ENCODE peak calls at places on chromosomes 3 and 15, in seven cellular contexts. Y is cardiac muscle cell, R is bronchial epithelial cell, N is keratinocyte, J is suprapubic skin, O is mammary epithelial cell, F is tibial artery. S is an unnamed sample. For H3K27me3, the result is how much of the 10 kb centered on the place peaks cover.

GRCh38 chr15:97995192-97995591 is 34.7 kb downstream of the ARRDC4 start:
- DNase-seq in Y (no peak), R (peak), O (peak), F (no peak), N (no peak), J (no peak), S (no peak)

GRCh38 chr3:41148446-41148845 is 50.9 kb upstream of the CTNNB1 start:
- DNase-seq in N (no peak), F (no peak), J (no peak), Y (no peak), O (peak), R (no peak), S (peak)

GRCh38 chr3:119937229-119937628 is 155.3 kb downstream of the NR1I2 start:
- DNase-seq in Y (no peak), J (no peak), R (no peak), F (no peak), O (peak), N (no peak), S (no peak)

GRCh38 chr15:33834892-33835730 is 133.2 kb upstream of the CHRM5 start:
- DNase-seq in F (no peak), O (no peak), N (no peak), R (no peak), J (no peak), Y (no peak), S (no peak)

GRCh38 chr3:9861201-9861600 is 17.4 kb upstream of the RPUSD3 start:
- DNase-seq in R (no peak), N (no peak), O (no peak), F (no peak), J (no peak), Y (peak), S (no peak)

GRCh38 chr15:58562135-58562534 is 130.3 kb downstream of the LIPC start:
- DNase-seq in J (no peak), Y (no peak), F (no peak), R (no peak), O (no peak), N (no peak), S (no peak)

GRCh38 chr3:46406786-46407611 is at the start of the genes CCR5AS and CCRL2:
- DNase-seq in J (no peak), Y (peak), R (peak), O (no peak), F (peak), N (no peak), S (no peak)

GRCh38 chr3:193078996-193079731 is 161.5 kb upstream of the MB21D2 start:
- DNase-seq in O (no peak), Y (no peak), R (no peak), F (no peak), J (no peak), N (no peak), S (no peak)

GRCh38 chr3:34046154-34046553 is 247.7 kb downstream of the PDCD6IP start:
- DNase-seq in N (no peak), O (no peak), J (no peak), Y (no peak), F (no peak), R (no peak), S (no peak)

GRCh38 chr3:18119866-18120265 is 305.3 kb downstream of the SATB1 start:
- DNase-seq in J (no peak), R (no peak), N (no peak), Y (no peak), F (no peak), O (no peak), S (no peak)

GRCh38 chr3:161215186-161215585 is 5.9 kb upstream of the NMD3 start:
- DNase-seq in J (no peak), R (no peak), Y (no peak), N (no peak), O (no peak), F (no peak), S (no peak)

GRCh38 chr3:181921220-181921619 is 209.5 kb downstream of the SOX2 start:
- DNase-seq in R (no peak), Y (no peak), F (no peak), N (no peak), O (no peak), J (no peak), S (no peak)

GRCh38 chr3:170485696-170486095 is 67.0 kb downstream of the CLDN11 start:
- DNase-seq in F (no peak), O (no peak), J (no peak), Y (no peak), N (no peak), R (no peak), S (no peak)

GRCh38 chr3:63948995-63949394 is 36.8 kb upstream of the SCAANT1 start:
- DNase-seq in J (no peak), N (no peak), Y (no peak), R (peak), F (no peak), O (no peak), S (no peak)

DNA sequence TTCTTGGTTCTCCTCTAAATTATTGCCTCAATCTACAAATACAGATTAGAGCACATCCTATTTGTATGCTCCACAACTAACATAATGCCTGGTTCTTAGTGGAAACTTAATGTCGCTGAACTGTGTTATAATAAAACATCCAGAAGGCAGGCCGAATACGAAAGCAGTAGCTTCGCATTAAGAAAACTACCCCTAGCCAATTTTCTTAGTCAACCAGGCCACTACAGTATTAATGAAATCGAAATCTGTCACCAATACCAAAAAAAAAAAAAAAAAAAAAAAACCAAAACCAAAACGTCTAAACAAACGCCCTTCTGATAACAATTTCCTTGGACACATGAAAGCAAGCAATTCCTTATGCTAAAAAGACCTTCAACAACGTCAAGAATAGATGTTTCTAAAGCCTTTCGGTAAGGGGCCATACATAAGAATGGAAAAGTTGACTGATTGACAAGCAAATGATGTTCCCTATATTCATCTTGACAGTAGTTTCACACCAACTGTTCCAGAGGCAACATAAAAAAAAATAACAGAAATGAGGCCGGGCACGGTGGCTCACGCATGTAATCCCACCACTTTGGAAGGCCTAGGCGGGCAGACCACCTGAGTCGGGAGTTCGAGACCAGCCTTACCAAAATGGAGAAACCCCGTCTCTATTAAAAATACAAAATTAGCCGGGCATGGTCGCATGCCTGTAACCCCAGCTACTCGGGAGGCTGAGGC is 1.3 kb downstream of the DENND6A start:
- DNase-seq in F (no peak), J (no peak), N (no peak), O (peak), R (peak), Y (no peak), S (no peak)
- H3K4me3 ChIP-seq in F (peak), J (peak), N (peak), O (peak), R (peak), Y (peak), S (peak)

DNA sequence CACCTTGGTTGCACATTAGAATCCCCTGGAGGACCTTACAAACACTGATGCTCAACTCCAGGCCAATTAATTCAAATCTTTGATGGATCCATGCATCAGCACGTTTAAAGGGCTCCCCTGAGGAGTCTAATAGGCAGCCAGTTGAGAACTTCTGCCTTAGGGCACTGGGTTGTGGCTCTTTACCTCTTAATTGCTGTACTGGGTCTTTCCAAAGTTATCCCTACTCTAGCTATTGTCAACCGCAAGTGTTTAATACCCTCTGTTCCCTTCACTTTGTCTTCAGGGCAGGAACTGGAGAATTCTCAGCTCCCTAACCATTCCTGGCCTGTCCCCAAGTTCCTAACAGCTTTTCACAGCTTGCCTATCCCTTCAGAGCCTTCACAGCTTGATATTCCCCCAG is 15.1 kb upstream of the FAM174B start:
- DNase-seq in Y (no peak), N (no peak), O (no peak), R (no peak), J (no peak), F (no peak), S (no peak)
- H3K27me3 ChIP-seq in Y (under half), N (under half), O (under half), R (under half), J (under half), F (under half), S (under half)

DNA sequence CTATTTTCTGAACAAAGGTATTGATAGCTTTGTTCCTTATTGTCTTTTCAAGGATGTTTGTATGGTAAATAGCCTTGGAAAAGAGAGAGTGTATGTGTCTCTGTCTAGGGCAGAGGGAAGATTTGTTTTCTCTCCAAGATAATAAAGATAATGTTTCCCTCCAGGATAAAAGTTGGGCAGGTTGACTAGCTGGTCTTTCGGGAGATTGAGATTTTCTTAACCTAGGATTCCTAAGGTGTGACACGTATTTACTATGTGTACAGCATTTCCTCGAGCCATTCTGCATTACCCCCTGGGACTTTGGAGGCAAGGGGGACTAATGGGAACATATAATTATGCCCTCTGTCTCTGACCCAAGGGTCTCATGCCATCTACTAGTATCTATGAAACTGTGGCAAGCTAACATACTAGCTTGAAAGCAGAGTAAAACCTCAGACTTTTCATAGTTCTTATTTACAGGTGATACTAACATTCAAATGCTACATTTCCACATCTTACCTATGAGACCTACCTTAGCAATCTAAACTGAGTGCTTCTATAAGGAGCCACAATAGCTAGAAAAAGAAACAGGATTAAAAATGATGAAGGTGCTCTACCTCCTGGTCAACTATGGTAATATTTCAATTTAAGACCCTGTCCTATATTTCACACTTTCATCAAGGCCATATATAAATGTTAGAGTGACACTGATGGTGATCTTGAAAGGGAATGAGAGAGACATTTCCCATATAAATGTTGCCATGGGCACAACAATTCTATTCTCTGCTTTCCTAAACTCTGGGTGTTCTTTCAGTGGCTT is 252.9 kb upstream of the CBLB start:
- DNase-seq in Y (no peak), J (no peak), R (peak), N (no peak), F (no peak), O (no peak), S (no peak)
- TF ChIP-seq CTCF in Y (no peak), J (no peak), R (no peak), N (no peak), F (no peak), O (peak), S (no peak)

GRCh38 chr3:4994823-4995499 is 15.7 kb downstream of the BHLHE40 start:
- DNase-seq in N (no peak), F (peak), Y (no peak), R (peak), O (peak), J (peak), S (peak)

GRCh38 chr3:4996223-4996765 is 17.1 kb downstream of the BHLHE40 start:
- DNase-seq in F (no peak), Y (no peak), J (no peak), R (no peak), O (no peak), N (no peak), S (no peak)

GRCh38 chr3:4995500-4996053 is 16.3 kb downstream of the BHLHE40 start:
- DNase-seq in R (peak), Y (no peak), J (no peak), N (no peak), F (no peak), O (peak), S (no peak)

GRCh38 chr3:4993276-4994143 is 14.3 kb downstream of the BHLHE40 start:
- DNase-seq in N (no peak), O (peak), J (no peak), Y (no peak), F (no peak), R (peak), S (no peak)

GRCh38 chr3:4994144-4994730 is 15.0 kb downstream of the BHLHE40 start:
- DNase-seq in O (peak), F (no peak), R (peak), N (no peak), Y (no peak), J (no peak), S (no peak)
- H3K4me3 ChIP-seq in O (no peak), F (no peak), R (no peak), N (no peak), Y (no peak), J (no peak), S (no peak)

DNA sequence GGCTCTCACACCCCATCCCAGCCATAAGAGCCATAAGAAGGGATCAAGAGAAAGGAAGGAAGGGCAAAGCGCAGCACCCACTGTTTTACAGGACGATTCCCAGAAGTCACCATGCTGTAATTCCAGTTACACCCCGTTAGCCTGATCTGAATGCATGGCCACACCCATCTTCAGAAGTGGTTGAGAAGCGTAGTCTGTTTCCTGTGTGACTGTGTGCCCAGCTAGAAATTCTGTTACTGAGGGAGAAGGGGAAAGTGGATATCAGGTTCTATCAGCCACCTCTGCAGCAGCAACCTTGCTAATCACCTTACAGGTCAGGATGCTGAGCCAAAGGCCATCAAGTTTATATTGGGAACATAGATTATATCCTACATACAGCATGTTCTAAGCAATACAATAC is 260.0 kb downstream of the ABHD5 start:
- DNase-seq in R (no peak), F (no peak), O (no peak), N (no peak), Y (no peak), J (no peak), S (no peak)
- H3K27me3 ChIP-seq in R (under half), F (under half), O (under half), N (under half), Y (under half), J (under half), S (under half)

DNA sequence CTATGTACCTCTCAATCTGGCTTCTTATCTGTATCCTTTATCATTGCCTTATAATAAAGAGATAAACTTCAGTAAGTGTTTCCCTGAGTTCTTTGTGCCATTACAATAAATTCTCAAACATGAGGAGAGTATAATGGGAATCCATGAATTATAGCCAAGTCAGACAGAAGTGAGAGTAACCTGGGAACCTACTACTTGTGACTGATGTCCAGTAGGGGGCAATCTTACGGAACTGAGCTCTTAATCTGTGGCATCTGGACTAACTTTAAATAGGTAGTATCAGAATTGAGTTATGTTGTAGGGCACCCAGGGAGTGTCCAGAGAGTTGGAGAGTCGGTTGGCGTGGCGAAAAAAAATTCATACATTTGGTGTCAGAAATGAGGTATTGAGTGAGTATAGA is 542.6 kb downstream of the ZBBX start:
- DNase-seq in N (no peak), F (no peak), R (peak), O (peak), Y (peak), J (no peak), S (no peak)
- TF ChIP-seq CTCF in N (peak), F (no peak), R (peak), O (peak), Y (no peak), J (no peak), S (peak)

DNA sequence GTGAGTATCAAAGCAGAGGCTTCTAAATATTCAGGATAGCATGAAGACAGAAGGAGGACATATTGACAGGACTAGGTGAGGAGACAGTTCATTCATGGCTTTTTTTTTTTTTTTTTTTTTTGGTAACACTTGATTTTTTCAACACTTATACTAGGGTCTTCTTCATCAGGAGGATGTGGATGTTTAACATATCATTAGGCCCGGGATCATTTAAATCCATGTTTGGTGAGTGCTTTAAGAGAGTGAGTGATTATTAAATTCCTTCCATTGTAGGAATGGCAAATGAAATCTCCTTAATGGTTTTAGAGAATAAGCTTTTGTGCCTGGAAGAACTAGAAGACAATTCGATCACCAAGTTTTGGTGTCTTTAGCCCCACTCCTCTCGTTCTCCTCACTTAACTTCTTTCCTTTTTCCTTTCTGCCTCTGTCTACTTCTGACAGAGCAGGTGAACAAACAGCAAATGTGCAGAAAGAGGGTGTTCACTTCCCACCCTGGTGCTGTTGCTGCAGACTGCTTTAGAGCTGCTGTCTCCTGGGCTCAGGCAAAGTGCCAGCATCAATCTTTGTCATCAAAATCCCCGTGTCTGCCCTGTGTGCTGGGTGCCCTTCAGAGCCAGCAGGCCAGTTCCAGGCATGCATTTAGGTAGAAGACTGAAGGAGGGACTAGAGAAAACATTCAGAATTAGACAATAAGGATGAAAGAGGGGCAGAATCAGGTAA is 35.6 kb upstream of the RAB11A start:
- DNase-seq in O (no peak), F (peak), R (no peak), J (no peak), N (no peak), Y (peak), S (no peak)
- H3K4me3 ChIP-seq in O (no peak), F (peak), R (no peak), J (no peak), N (no peak), Y (no peak), S (no peak)

DNA sequence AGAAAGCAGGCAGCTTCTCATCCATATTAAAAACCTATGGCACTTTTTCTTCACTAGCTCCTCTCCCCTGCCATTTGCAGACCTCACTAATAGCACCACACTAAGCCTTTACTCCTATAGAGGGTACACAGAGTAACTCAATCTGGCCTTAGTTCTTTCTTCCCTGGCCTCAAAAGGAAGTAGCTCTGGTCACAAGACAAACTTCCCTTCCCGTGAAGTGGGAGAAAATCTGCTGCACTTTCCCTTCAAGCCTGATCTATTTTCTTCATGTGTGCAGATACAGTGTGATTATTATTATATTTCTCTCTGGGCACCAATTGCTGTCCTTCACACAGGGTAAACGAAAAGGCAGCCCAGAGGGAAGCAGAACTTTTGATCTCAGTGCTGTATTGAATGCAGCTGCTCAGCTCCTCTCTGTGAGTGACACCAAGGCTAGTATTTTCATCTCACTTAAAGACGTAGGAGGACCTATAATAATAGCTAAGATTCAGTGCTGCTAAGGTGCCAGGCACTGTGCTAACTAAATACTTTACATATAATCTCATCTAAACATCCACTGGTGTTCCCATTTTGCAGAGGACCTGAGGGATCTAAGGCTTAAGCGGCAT is 61.9 kb upstream of the RASGRP1 start:
- DNase-seq in F (peak), N (no peak), J (no peak), O (no peak), R (no peak), Y (no peak), S (no peak)
- H3K27me3 ChIP-seq in F (under half), N (under half), J (under half), O (under half), R (under half), Y (under half), S (under half)

GRCh38 chr3:50502584-50503423 is 630 bp downstream of the CACNA2D2 start:
- DNase-seq in Y (peak), N (no peak), R (no peak), F (no peak), J (no peak), O (no peak), S (no peak)
- TF ChIP-seq CTCF in Y (no peak), N (no peak), R (no peak), F (no peak), J (no peak), O (no peak), S (no peak)

DNA sequence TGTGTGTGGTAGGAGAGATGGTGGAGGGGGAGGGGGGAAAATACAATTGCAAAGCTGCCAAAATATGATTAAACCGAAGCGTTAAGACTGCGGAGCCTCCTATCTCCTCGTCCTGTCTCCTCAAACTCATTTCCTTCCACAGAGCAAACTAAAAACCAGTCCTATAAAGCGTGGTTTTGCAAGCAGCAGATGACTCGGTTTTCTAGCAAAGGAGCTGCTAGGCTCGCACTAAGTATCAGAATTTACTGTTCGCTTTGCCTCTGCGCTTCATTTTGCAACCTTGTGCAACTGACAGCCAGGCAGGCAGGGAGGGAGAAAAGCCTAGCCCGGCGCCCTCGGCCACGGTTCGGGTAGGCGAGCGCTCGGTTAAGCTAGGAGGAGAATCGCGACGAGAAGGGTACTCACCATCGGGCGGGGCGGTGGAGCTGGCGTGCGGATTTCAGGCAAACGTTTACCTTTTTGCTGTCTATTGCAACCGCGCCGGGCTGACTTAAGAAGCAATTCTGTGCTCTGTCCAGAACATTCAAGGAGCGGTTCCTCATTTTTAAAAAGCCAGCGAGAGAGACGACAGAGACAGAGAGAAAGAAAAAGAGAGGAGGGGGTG is 3.8 kb upstream of the NR2F2 start:
- DNase-seq in Y (peak), F (peak), O (peak), R (no peak), J (no peak), N (no peak), S (no peak)
- H3K4me3 ChIP-seq in Y (peak), F (peak), O (peak), R (peak), J (peak), N (peak), S (peak)